ENCODE peak calls at places on chromosome 6, in nine cellular contexts. Z, Q, L, S, T, R, B, Y and P are unnamed samples. For H3K4me1, the result is how much of the 10 kb centered on the place peaks cover.

GRCh38 chr6:37134622-37135191 is 35.2 kb upstream of the PIM1 start:
- DNase-seq in Z (peak), S (peak), R (peak), B (no peak), T (peak), Y (peak), L (no peak), Q (no peak), P (peak)

GRCh38 chr6:118667988-118668387 is 16.6 kb upstream of the CEP85L start:
- DNase-seq in R (no peak), T (no peak), Z (no peak), B (no peak), L (no peak), Y (no peak), Q (no peak), S (peak), P (no peak)

GRCh38 chr6:30684386-30685156 is 1.9 kb downstream of the PPP1R18 start:
- DNase-seq in Y (peak), R (peak), Q (peak), Z (no peak), T (peak), B (no peak), S (peak), L (peak), P (peak)

GRCh38 chr6:104956663-104957294 is at the start of gene LIN28B:
- DNase-seq in R (no peak), T (no peak), S (no peak), L (no peak), Y (no peak), Q (no peak), B (no peak), Z (no peak), P (no peak)

GRCh38 chr6:148523051-148523450 is 180.4 kb downstream of the SASH1 start:
- DNase-seq in B (no peak), Y (no peak), S (peak), T (no peak), L (no peak), R (no peak), Q (no peak), Z (no peak), P (no peak)

GRCh38 chr6:87702589-87702945 is 534 bp upstream of the AKIRIN2 start:
- DNase-seq in S (peak), Q (no peak), T (no peak), Y (no peak), B (peak), L (no peak), R (no peak), Z (no peak), P (no peak)

GRCh38 chr6:104597541-104598050 is 262.1 kb downstream of the HACE1 start:
- DNase-seq in R (no peak), Y (no peak), L (no peak), Z (no peak), B (no peak), S (peak), Q (no peak), T (no peak), P (no peak)

GRCh38 chr6:73506246-73506645 is 14.6 kb downstream of the EEF1A1 start:
- DNase-seq in T (no peak), R (no peak), Z (no peak), Y (no peak), L (no peak), B (no peak), Q (no peak), S (no peak), P (no peak)

GRCh38 chr6:95408111-95408510 is 169.2 kb upstream of the MANEA start:
- DNase-seq in R (no peak), L (no peak), Z (no peak), T (no peak), Y (no peak), Q (no peak), B (no peak), S (no peak), P (no peak)

GRCh38 chr6:110520188-110520956 is 44.0 kb upstream of the SLC22A16 start:
- DNase-seq in Z (no peak), Y (no peak), L (no peak), Q (no peak), S (no peak), B (no peak), T (no peak), R (no peak), P (no peak)

GRCh38 chr6:167699141-167700036 is 127.3 kb upstream of the AFDN start:
- DNase-seq in Y (peak), L (peak), B (no peak), R (peak), T (peak), Q (peak), S (peak), Z (peak), P (peak)

GRCh38 chr6:36590237-36590636 is 3.9 kb upstream of the SRSF3 start:
- DNase-seq in Q (no peak), T (no peak), R (no peak), B (no peak), L (no peak), Y (no peak), S (peak), Z (peak), P (no peak)

GRCh38 chr6:34512738-34513115 is 43.4 kb downstream of the SPDEF start:
- DNase-seq in Z (no peak), S (no peak), R (no peak), Q (no peak), Y (no peak), B (no peak), L (no peak), T (no peak), P (no peak)

GRCh38 chr6:150634641-150635292 is 35.1 kb downstream of the PLEKHG1 start:
- DNase-seq in S (peak), R (no peak), Y (no peak), L (no peak), Q (no peak), T (no peak), Z (no peak), B (no peak), P (no peak)

GRCh38 chr6:43455034-43455747 is at the start of gene DLK2:
- DNase-seq in T (no peak), B (no peak), Y (no peak), R (no peak), Z (no peak), Q (no peak), L (no peak), S (peak), P (no peak)

GRCh38 chr6:17986656-17987575 is 519 bp downstream of the KIF13A start:
- DNase-seq in L (peak), B (no peak), T (peak), Y (peak), R (peak), Z (peak), Q (peak), S (peak), P (peak)

GRCh38 chr6:159422041-159422984 is 253.1 kb downstream of the FNDC1 start:
- DNase-seq in Z (no peak), Q (peak), B (no peak), R (no peak), L (no peak), T (peak), S (no peak), Y (no peak), P (no peak)

GRCh38 chr6:26475823-26476729 is 18.3 kb downstream of the BTN2A1 start:
- DNase-seq in Y (no peak), B (no peak), L (no peak), S (peak), Z (no peak), Q (no peak), R (no peak), T (no peak), P (no peak)

GRCh38 chr6:149271348-149272340 is 45.9 kb upstream of the TAB2 start:
- DNase-seq in Q (no peak), L (no peak), R (peak), Z (no peak), Y (peak), S (peak), B (no peak), T (no peak), P (no peak)

GRCh38 chr6:108588586-108588985 is 27.9 kb downstream of the FOXO3 start:
- DNase-seq in B (no peak), S (peak), R (no peak), Y (no peak), L (no peak), Q (no peak), T (peak), Z (no peak), P (no peak)

GRCh38 chr6:79436232-79436631 is 101.0 kb downstream of the LCA5 start:
- DNase-seq in T (no peak), Q (no peak), S (peak), L (no peak), Y (no peak), Z (no peak), R (no peak), B (no peak), P (no peak)

GRCh38 chr6:29887819-29888581 is 54.3 kb upstream of the HLA-A start:
- DNase-seq in R (peak), Q (peak), B (no peak), Z (peak), Y (peak), L (peak), S (peak), T (peak), P (peak)

GRCh38 chr6:55069132-55069781 is 105.1 kb upstream of the HCRTR2 start:
- DNase-seq in T (no peak), R (no peak), Z (no peak), Y (peak), S (peak), B (peak), L (no peak), Q (no peak), P (no peak)

GRCh38 chr6:79048611-79049010 is 29.4 kb downstream of the PHIP start:
- DNase-seq in S (peak), L (no peak), B (no peak), R (no peak), Z (no peak), Y (no peak), Q (no peak), T (no peak), P (no peak)

GRCh38 chr6:22906091-22906549 is 336.8 kb downstream of the HDGFL1 start:
- DNase-seq in R (no peak), B (peak), Q (no peak), Z (no peak), Y (no peak), S (peak), T (no peak), L (no peak), P (no peak)

GRCh38 chr6:4647414-4648365 is 128.5 kb upstream of the CDYL start:
- DNase-seq in R (peak), Z (peak), B (peak), Y (peak), S (peak), T (peak), Q (peak), L (peak), P (peak)

GRCh38 chr6:144063744-144064401 is 31.5 kb downstream of the SF3B5 start:
- DNase-seq in T (peak), L (peak), Q (peak), B (no peak), R (peak), Z (peak), S (peak), Y (peak), P (peak)

GRCh38 chr6:138944412-138944811 is 43.6 kb downstream of the REPS1 start:
- DNase-seq in Z (no peak), Y (no peak), L (no peak), B (no peak), S (peak), T (no peak), Q (no peak), R (no peak), P (no peak)

GRCh38 chr6:29965873-29966601 is 23.7 kb downstream of the HLA-A start:
- DNase-seq in Q (peak), Y (peak), L (peak), Z (peak), S (peak), B (no peak), T (peak), R (peak), P (peak)

GRCh38 chr6:84516151-84516550 is 248.2 kb downstream of the TBX18 start:
- DNase-seq in Y (no peak), Z (no peak), B (no peak), Q (no peak), R (no peak), T (no peak), L (no peak), S (no peak), P (no peak)

GRCh38 chr6:2111162-2111677 is 134.2 kb downstream of the GMDS start:
- DNase-seq in L (no peak), B (no peak), Y (no peak), R (no peak), Q (no peak), T (no peak), S (peak), Z (no peak), P (no peak)

GRCh38 chr6:166623318-166623717 is 3.7 kb downstream of the RPS6KA2 start:
- DNase-seq in Y (peak), L (no peak), B (no peak), R (no peak), Z (no peak), Q (no peak), S (no peak), T (no peak), P (no peak)

GRCh38 chr6:166620478-166621113 is 6.5 kb downstream of the RPS6KA2 start:
- DNase-seq in T (no peak), B (no peak), R (no peak), Y (peak), Q (no peak), L (no peak), S (peak), Z (no peak), P (no peak)

GRCh38 chr6:166619912-166620311 is 7.1 kb downstream of the RPS6KA2 start:
- DNase-seq in T (peak), B (no peak), Q (no peak), R (no peak), Z (peak), Y (peak), L (no peak), S (peak), P (no peak)

GRCh38 chr6:166618866-166619761 is 7.9 kb downstream of the RPS6KA2 start:
- DNase-seq in B (no peak), R (no peak), Z (no peak), Q (no peak), S (peak), T (no peak), L (no peak), Y (no peak), P (no peak)

GRCh38 chr6:166621114-166621540 is 5.9 kb downstream of the RPS6KA2 start:
- DNase-seq in T (no peak), B (no peak), Y (no peak), R (no peak), S (no peak), Z (no peak), Q (no peak), L (no peak), P (no peak)
- H3K4me1 ChIP-seq in T (under half), B (under half), Y (half or more), R (half or more), S (half or more), Z (under half), Q (half or more), L (half or more), P (under half)

DNA sequence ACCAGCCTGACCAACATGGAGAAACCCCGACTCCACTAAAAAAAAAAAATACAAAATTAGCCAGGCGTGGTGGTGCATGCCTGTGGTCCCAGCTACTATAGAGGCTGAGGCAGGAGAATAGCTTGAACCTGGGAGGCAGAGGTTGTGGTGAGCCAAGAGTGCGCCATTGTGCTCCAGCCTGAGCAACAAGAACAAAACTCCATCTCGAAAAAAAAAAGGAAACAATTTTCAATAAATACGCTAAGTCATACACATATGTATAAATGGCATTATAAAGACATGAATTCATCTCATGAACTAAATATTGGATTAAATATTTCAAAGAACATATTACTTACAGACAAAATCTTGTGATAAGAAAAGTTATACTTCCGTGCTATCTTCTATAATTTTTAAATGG is 2.9 kb downstream of the ARHGAP18 start:
- DNase-seq in Z (no peak), R (no peak), S (no peak), T (no peak), B (no peak), Q (no peak), L (no peak), Y (no peak), P (no peak)
- H3K4me1 ChIP-seq in Z (under half), R (half or more), S (under half), T (under half), B (under half), Q (under half), L (under half), Y (half or more), P (under half)

DNA sequence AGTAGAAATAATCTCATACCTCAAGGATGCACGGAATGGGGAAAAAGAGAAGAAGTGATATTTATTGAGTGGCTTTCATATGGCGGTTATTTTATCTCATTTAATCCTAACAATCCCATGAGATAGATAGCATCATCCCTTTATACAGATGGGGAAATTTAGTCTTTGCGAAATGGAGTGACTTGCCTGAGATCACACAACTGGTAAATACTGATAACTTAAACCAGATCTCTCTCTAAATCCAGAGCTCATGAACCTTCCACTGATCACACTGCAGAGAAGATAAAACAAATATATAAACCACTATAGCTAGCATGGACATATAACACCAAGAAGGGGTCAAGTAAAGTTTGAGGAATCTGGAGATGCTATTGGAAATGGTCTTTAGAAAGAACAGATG is 139.9 kb upstream of the TNFAIP3 start:
- DNase-seq in Z (no peak), Q (no peak), B (no peak), S (no peak), R (no peak), Y (no peak), L (no peak), T (no peak), P (no peak)
- H3K4me1 ChIP-seq in Z (under half), Q (under half), B (under half), S (under half), R (half or more), Y (under half), L (under half), T (under half), P (under half)

GRCh38 chr6:106448000-106448426 is 87.5 kb downstream of the CRYBG1 start:
- DNase-seq in S (no peak), Y (peak), L (peak), Q (peak), B (no peak), Z (no peak), R (peak), T (peak), P (peak)

GRCh38 chr6:106446983-106447382 is 86.5 kb downstream of the CRYBG1 start:
- DNase-seq in S (no peak), R (no peak), Y (no peak), T (no peak), B (no peak), Q (no peak), L (no peak), Z (no peak), P (no peak)

GRCh38 chr6:106444777-106445507 is 84.4 kb downstream of the CRYBG1 start:
- DNase-seq in B (no peak), T (no peak), Z (no peak), Q (no peak), Y (peak), L (no peak), R (no peak), S (peak), P (no peak)

GRCh38 chr6:106446287-106446885 is 85.9 kb downstream of the CRYBG1 start:
- DNase-seq in R (no peak), S (peak), T (no peak), L (no peak), Q (no peak), Z (no peak), B (no peak), Y (no peak), P (no peak)

GRCh38 chr6:106445508-106445878 is 85.0 kb downstream of the CRYBG1 start:
- DNase-seq in T (no peak), Z (no peak), Q (no peak), R (no peak), B (no peak), Y (no peak), L (no peak), S (no peak), P (no peak)
- H3K4me1 ChIP-seq in T (under half), Z (under half), Q (under half), R (under half), B (under half), Y (under half), L (under half), S (under half), P (under half)

DNA sequence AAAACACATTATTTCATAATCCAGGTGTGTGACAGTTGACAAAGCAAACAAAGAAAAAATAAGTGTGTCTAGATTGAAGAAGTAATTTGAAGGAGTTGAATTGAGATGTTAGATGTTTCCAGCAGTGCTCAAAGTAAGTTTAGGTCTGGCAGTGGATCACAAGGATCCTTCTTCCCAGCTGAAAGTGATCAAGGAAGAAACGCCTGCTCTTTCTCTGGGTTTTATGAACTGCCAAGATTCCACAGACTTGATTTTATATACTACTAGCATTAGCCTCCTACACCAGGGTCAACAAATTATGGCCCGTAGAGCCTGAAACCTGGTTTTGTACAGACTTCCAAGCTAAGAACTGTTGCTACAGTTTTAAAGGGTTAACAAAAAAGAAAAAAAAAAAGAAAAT is 30.3 kb downstream of the STX7 start:
- DNase-seq in R (no peak), Z (no peak), B (no peak), S (no peak), Y (no peak), Q (no peak), L (no peak), T (no peak), P (no peak)
- H3K4me1 ChIP-seq in R (under half), Z (under half), B (under half), S (under half), Y (under half), Q (half or more), L (under half), T (under half), P (under half)

DNA sequence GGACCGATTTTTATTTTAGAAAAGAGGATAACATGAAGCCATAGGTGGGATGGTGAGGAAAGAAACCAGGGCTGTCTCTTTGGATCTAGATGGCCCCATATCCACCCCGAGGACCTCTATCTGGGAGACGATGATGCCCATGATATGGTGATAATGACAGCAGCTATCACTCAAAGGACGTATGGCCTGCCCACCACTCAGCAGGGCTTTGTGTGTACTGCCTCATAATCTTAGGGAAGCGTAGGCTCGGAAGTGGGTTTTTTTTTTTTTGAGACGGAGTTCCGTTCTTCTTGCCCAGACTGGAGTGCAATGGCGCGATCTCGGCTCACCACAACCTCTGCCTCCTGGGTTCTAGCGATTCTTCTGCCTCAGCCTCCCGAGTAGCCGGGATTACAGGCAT is 8.2 kb upstream of the TAF8 start:
- DNase-seq in Z (no peak), T (no peak), B (no peak), Q (no peak), R (no peak), L (no peak), S (no peak), Y (no peak), P (no peak)
- H3K4me1 ChIP-seq in Z (under half), T (under half), B (under half), Q (half or more), R (half or more), L (half or more), S (under half), Y (under half), P (under half)